ENCODE peak calls at places on chromosomes 1 and 21, in five cellular contexts. K is fibroblast of gingiva, H is NCI-H1436, R is GM23248, G is NCI-H2227 treated with DMSO at 0.1 percent for 48 hours. P is an unnamed sample.
A peak's percentile ranks its signal among the peaks of the same experiment; 100 is the strongest.

GRCh38 chr1:98333406-98333805 is 328.1 kb upstream of the SNX7 start:
- DNase-seq in K (no peak), H (no peak), G (no peak), R (no peak), P (no peak)

GRCh38 chr21:45538381-45539045 is 3.7 kb downstream of the SLC19A1 start:
- DNase-seq in R (no peak), K (no peak), H (no peak), G (no peak), P (no peak)

GRCh38 chr1:16498573-16499359 is 15.3 kb downstream of the RNU1-1 start:
- DNase-seq in G (peak; percentile 83), R (peak; percentile 89), K (peak; percentile 75), H (peak; percentile 86), P (peak; percentile 81)

GRCh38 chr1:183646780-183647179 is 6.3 kb downstream of the APOBEC4 start:
- DNase-seq in R (no peak), H (no peak), G (no peak), K (no peak), P (no peak)

GRCh38 chr21:14533555-14534400 is 12.3 kb downstream of the SAMSN1 start:
- DNase-seq in H (no peak), R (peak; percentile 76), G (no peak), K (peak; percentile 2), P (peak; percentile 65)

GRCh38 chr1:3717041-3717714 is 35.1 kb upstream of the CCDC27 start:
- DNase-seq in G (no peak), H (peak; percentile 28), K (no peak), R (no peak), P (no peak)

GRCh38 chr1:203202431-203203245 is 16.1 kb upstream of the CHI3L1 start:
- DNase-seq in K (peak; percentile 72), G (no peak), R (peak; percentile 85), H (no peak), P (no peak)

GRCh38 chr21:38147391-38147790 is 109.4 kb upstream of the KCNJ15 start:
- DNase-seq in K (no peak), R (no peak), G (no peak), H (no peak), P (no peak)

GRCh38 chr1:76219589-76219914 is 145.0 kb downstream of the ST6GALNAC3 start:
- DNase-seq in G (no peak), R (no peak), K (no peak), H (no peak), P (no peak)

GRCh38 chr1:38728176-38728908 is 131.2 kb downstream of the RRAGC start:
- DNase-seq in K (peak; percentile 39), H (peak; percentile 15), R (peak; percentile 60), G (peak; percentile 15), P (no peak)

GRCh38 chr1:158329300-158329699 is 2.0 kb downstream of the CD1B start:
- DNase-seq in K (no peak), G (no peak), R (no peak), H (no peak), P (no peak)

GRCh38 chr1:182299728-182300581 is 91.6 kb downstream of the GLUL start:
- DNase-seq in G (no peak), K (peak; percentile 13), H (peak; percentile 19), R (peak; percentile 30), P (no peak)

GRCh38 chr1:187928288-187928687 is 1099.5 kb downstream of the PLA2G4A start:
- DNase-seq in R (peak; percentile 32), G (peak; percentile 23), H (peak; percentile 29), K (no peak), P (peak; percentile 52)

GRCh38 chr21:26945916-26946315 is 21.0 kb downstream of the ADAMTS5 start:
- DNase-seq in K (no peak), H (no peak), R (peak; percentile 43), G (no peak), P (no peak)

GRCh38 chr1:76793594-76793993 is 73.7 kb upstream of the ST6GALNAC5 start:
- DNase-seq in G (no peak), H (no peak), K (no peak), R (no peak), P (no peak)

GRCh38 chr1:160103658-160104519 is 5.5 kb upstream of the IGSF8 start:
- DNase-seq in G (peak; percentile 10), H (no peak), K (no peak), R (no peak), P (peak; percentile 51)

GRCh38 chr1:68255301-68255700 is 23.0 kb upstream of the WLS start:
- DNase-seq in K (peak; percentile 22), R (peak; percentile 14), G (no peak), H (no peak), P (no peak)

GRCh38 chr21:42381347-42381984 is 14.4 kb downstream of the TMPRSS3 start:
- DNase-seq in H (no peak), K (no peak), R (peak; percentile 54), G (no peak), P (no peak)

GRCh38 chr1:198937231-198938031 is 298.6 kb downstream of the PTPRC start:
- DNase-seq in H (peak; percentile 62), G (peak; percentile 91), R (peak; percentile 89), K (peak; percentile 89), P (peak; percentile 94)

GRCh38 chr1:178055779-178056471 is 38.0 kb upstream of the RASAL2 start:
- DNase-seq in H (no peak), K (peak; percentile 31), R (no peak), G (no peak), P (no peak)

GRCh38 chr1:207752456-207753132 is 740 bp downstream of the CD46 start:
- DNase-seq in G (no peak), H (no peak), K (peak; percentile 7), R (peak; percentile 49), P (no peak)

GRCh38 chr1:171142081-171142450 is 43.0 kb upstream of the FMO2 start:
- DNase-seq in K (peak; percentile 97), H (no peak), G (no peak), R (peak; percentile 48), P (no peak)

GRCh38 chr1:20588634-20589225 is at the start of gene CDA:
- DNase-seq in K (no peak), R (peak; percentile 29), G (no peak), H (no peak), P (no peak)